ENCODE peak calls at places on chromosome 18, in four cellular contexts. N, Y, J and O are unnamed samples.

GRCh38 chr18:43525149-43525548 is 247.9 kb upstream of the SYT4 start:
- DNase-seq in J (no peak), N (no peak), Y (peak; percentile 27), O (no peak)

GRCh38 chr18:52150050-52150449 is 189.9 kb upstream of the DCC start:
- DNase-seq in Y (no peak), J (no peak), N (no peak), O (no peak)

GRCh38 chr18:59264651-59265245 is 8.5 kb downstream of the RAX start:
- DNase-seq in J (no peak), Y (peak; percentile 44), N (no peak), O (peak; percentile 51)

GRCh38 chr18:56799756-56800155 is 148.6 kb downstream of the WDR7 start:
- DNase-seq in N (no peak), J (no peak), Y (no peak), O (no peak)

GRCh38 chr18:21112543-21113105 is 1.0 kb upstream of the ROCK1 start:
- DNase-seq in Y (peak; percentile 7), J (peak; percentile 9), N (no peak), O (no peak)

GRCh38 chr18:3245853-3246635 is 1.6 kb upstream of the MYL12A start:
- DNase-seq in N (peak; percentile 81), Y (peak; percentile 77), J (peak; percentile 82), O (peak; percentile 90)

GRCh38 chr18:7233398-7233797 is 2.5 kb downstream of the LRRC30 start:
- DNase-seq in J (no peak), N (no peak), Y (no peak), O (no peak)

GRCh38 chr18:2901405-2901989 is 54.7 kb downstream of the EMILIN2 start:
- DNase-seq in Y (no peak), N (no peak), J (no peak), O (no peak)

GRCh38 chr18:26133652-26134051 is at the start of gene PSMA8:
- DNase-seq in N (no peak), Y (no peak), J (no peak), O (peak; percentile 45)

GRCh38 chr18:3806656-3807055 is 356.7 kb downstream of the TGIF1 start:
- DNase-seq in J (no peak), N (no peak), Y (no peak), O (no peak)

GRCh38 chr18:9986156-9986930 is 72.5 kb downstream of the VAPA start:
- DNase-seq in N (no peak), J (no peak), Y (no peak), O (no peak)

GRCh38 chr18:27595121-27595848 is 410.2 kb upstream of the CHST9 start:
- DNase-seq in N (no peak), J (no peak), Y (no peak), O (no peak)

GRCh38 chr18:27656167-27656778 is 471.2 kb upstream of the CHST9 start:
- DNase-seq in J (no peak), Y (no peak), N (no peak), O (no peak)

GRCh38 chr18:44792456-44793080 is 111.9 kb downstream of the SETBP1 start:
- DNase-seq in J (no peak), Y (no peak), N (no peak), O (no peak)

GRCh38 chr18:12741351-12741750 is 38.5 kb downstream of the PSMG2 start:
- DNase-seq in N (peak; percentile 94), Y (peak; percentile 46), J (no peak), O (no peak)

GRCh38 chr18:69216390-69216789 is 184.3 kb upstream of the DOK6 start:
- DNase-seq in N (no peak), J (no peak), Y (no peak), O (no peak)

GRCh38 chr18:68796936-68797690 is 767 bp upstream of the CCDC102B start:
- DNase-seq in Y (no peak), N (no peak), J (no peak), O (no peak)

GRCh38 chr18:1539276-1539675 is 634.6 kb downstream of the ADCYAP1 start:
- DNase-seq in J (no peak), N (no peak), Y (no peak), O (no peak)

GRCh38 chr18:27713037-27713726 is 463.7 kb downstream of the CDH2 start:
- DNase-seq in Y (no peak), N (no peak), J (no peak), O (no peak)

GRCh38 chr18:59232309-59233016 is 12.5 kb downstream of the GRP start:
- DNase-seq in N (no peak), J (no peak), Y (no peak), O (no peak)

GRCh38 chr18:46883180-46883579 is 34.1 kb downstream of the PIAS2 start:
- DNase-seq in J (no peak), Y (no peak), N (no peak), O (no peak)

GRCh38 chr18:28167835-28168349 is 9.0 kb downstream of the CDH2 start:
- DNase-seq in J (no peak), Y (no peak), N (peak; percentile 82), O (no peak)

GRCh38 chr18:59735269-59735860 is 38.1 kb upstream of the CCBE1 start:
- DNase-seq in N (no peak), J (no peak), Y (peak; percentile 45), O (no peak)

GRCh38 chr18:33605250-33605649 is 27.2 kb downstream of the ASXL3 start:
- DNase-seq in J (no peak), N (no peak), Y (no peak), O (no peak)

GRCh38 chr18:50879302-50880107 is 587 bp downstream of the ME2 start:
- DNase-seq in N (peak; percentile 18), Y (no peak), J (no peak), O (peak; percentile 52)

GRCh38 chr18:58671941-58672565 is 788 bp downstream of the MALT1 start:
- DNase-seq in J (peak; percentile 8), Y (no peak), N (no peak), O (no peak)

GRCh38 chr18:5918196-5918595 is 22.9 kb upstream of the TMEM200C start:
- DNase-seq in J (no peak), Y (no peak), N (no peak), O (no peak)

GRCh38 chr18:80103231-80103630 is 5.8 kb upstream of the ADNP2 start:
- DNase-seq in Y (no peak), J (no peak), N (no peak), O (no peak)

GRCh38 chr18:9475643-9476580 is 599 bp downstream of the RALBP1 start:
- DNase-seq in J (peak; percentile 68), N (no peak), Y (peak; percentile 32), O (no peak)

GRCh38 chr18:21272016-21272582 is 30.1 kb downstream of the GREB1L start:
- DNase-seq in Y (no peak), J (no peak), N (no peak), O (no peak)

GRCh38 chr18:46320297-46320696 is 216.1 kb downstream of the HAUS1 start:
- DNase-seq in N (no peak), Y (no peak), J (peak; percentile 17), O (no peak)

GRCh38 chr18:11570770-11571169 is 38.6 kb upstream of the SLC35G4 start:
- DNase-seq in J (no peak), N (no peak), Y (no peak), O (no peak)

GRCh38 chr18:23596183-23596582 is 9.9 kb upstream of the NPC1 start:
- DNase-seq in J (no peak), N (no peak), Y (no peak), O (no peak)

GRCh38 chr18:23595610-23596009 is 9.3 kb upstream of the NPC1 start:
- DNase-seq in J (no peak), Y (no peak), N (no peak), O (no peak)

GRCh38 chr18:23599809-23600208 is 13.5 kb upstream of the NPC1 start:
- DNase-seq in N (no peak), J (no peak), Y (no peak), O (no peak)
- TF ChIP-seq FOXJ3 in N (no peak), J (no peak), Y (no peak), O (no peak)

GRCh38 chr18:48222118-48222517 is 187.1 kb downstream of the ZBTB7C start:
- DNase-seq in J (no peak), Y (peak; percentile 40), N (peak; percentile 10), O (no peak)
- TF ChIP-seq FOXJ3 in J (no peak), Y (no peak), N (no peak), O (no peak)

GRCh38 chr18:40566510-40566844 is 1388.6 kb upstream of the PIK3C3 start:
- DNase-seq in J (no peak), Y (no peak), N (no peak), O (no peak)

GRCh38 chr18:40565805-40566509 is 1389.1 kb upstream of the PIK3C3 start:
- DNase-seq in N (no peak), J (no peak), Y (no peak), O (no peak)

DNA sequence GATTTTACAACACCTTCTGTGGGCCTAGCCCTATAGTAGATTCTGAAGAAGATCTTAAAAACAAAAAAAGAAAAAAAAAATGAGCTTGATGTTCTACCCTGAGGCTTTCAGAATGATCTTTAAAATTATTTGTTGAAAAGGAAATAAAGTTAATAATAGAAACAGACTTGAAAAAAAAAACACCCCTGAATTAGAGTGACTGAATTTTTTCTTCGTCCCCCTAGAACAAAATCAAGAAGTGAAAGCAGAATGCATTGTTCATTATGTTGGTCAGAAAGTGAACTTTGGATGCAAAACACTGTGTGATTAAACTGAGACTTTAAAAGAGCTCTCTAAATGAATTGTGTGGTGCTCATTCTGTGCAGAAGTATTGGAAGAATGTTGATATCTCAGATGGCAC is 1384.4 kb upstream of the PIK3C3 start:
- DNase-seq in J (no peak), Y (no peak), N (no peak), O (no peak)
- TF ChIP-seq FOXJ3 in J (no peak), Y (no peak), N (no peak), O (no peak)

GRCh38 chr18:22489694-22490093 is 72.0 kb upstream of the CTAGE1 start:
- DNase-seq in N (peak; percentile 63), Y (no peak), J (no peak), O (no peak)
- TF ChIP-seq FOXJ3 in N (no peak), Y (no peak), J (no peak), O (no peak)

GRCh38 chr18:70398076-70398475 is 109.2 kb downstream of the SOCS6 start:
- DNase-seq in Y (no peak), J (no peak), N (no peak), O (no peak)
- TF ChIP-seq FOXJ3 in Y (no peak), J (no peak), N (no peak), O (no peak)

DNA sequence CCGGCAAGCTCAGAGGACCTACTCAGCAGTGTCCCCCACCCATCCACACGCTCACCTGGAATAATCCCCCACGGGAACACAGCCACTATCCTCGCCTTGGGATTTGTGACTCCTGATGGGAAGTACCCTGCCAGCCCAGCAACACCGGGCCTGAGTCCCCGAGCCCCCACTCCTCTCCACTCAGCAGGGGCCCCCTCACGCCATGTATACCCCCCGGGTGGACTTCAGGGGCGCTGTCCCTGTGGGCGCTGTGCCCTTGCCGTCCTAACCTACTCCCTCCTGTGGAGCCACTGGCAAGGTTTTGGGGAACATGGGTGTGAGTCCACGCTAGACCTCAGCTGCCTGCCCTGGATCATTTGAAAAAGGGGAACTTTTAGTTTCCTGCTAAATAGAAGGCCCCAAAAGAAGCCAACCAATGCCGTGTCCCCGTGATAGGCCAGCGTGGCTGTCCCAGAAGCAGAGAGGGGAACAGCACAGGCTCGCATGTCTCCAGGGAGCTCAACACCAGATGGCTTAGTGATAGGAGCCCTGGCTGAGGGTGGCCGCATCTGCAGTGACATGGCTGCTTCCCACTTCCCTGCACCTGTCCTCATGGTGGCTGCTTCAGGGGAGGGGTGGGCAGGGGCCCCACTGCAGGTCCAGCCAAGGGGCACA is 79.8 kb downstream of the MBP start:
- DNase-seq in N (no peak), J (no peak), Y (no peak), O (no peak)
- TF ChIP-seq FOXJ3 in N (no peak), J (no peak), Y (no peak), O (no peak)